ENCODE peak calls at places on chromosome 11, in ten cellular contexts. One of them, this sample, is unnamed.

GRCh38 chr11:26199341-26199740 is 132.6 kb upstream of the ANO3 start:
- DNase-seq in brain microvascular endothelial cell: peak; percentile 28
- DNase-seq in fibroblast of lung: peak; percentile 59
- DNase-seq in transverse colon: no peak
- DNase-seq in psoas muscle: no peak
- DNase-seq in ovary: no peak
- DNase-seq in foreskin fibroblast: peak; percentile 66
- DNase-seq in mucosa of descending colon: no peak
- DNase-seq in cardiac fibroblast: peak; percentile 65
- DNase-seq in PC-3: no peak
- DNase-seq in this sample: peak; percentile 71

GRCh38 chr11:14809466-14809865 is 82.6 kb downstream of the CYP2R1 start:
- DNase-seq in brain microvascular endothelial cell: no peak
- DNase-seq in fibroblast of lung: no peak
- DNase-seq in transverse colon: no peak
- DNase-seq in psoas muscle: no peak
- DNase-seq in ovary: no peak
- DNase-seq in foreskin fibroblast: peak; percentile 43
- DNase-seq in mucosa of descending colon: no peak
- DNase-seq in cardiac fibroblast: no peak
- DNase-seq in PC-3: no peak
- DNase-seq in this sample: no peak

GRCh38 chr11:12225046-12225739 is 114.8 kb downstream of the MICAL2 start:
- DNase-seq in brain microvascular endothelial cell: no peak
- DNase-seq in fibroblast of lung: no peak
- DNase-seq in transverse colon: no peak
- DNase-seq in psoas muscle: no peak
- DNase-seq in ovary: no peak
- DNase-seq in foreskin fibroblast: no peak
- DNase-seq in mucosa of descending colon: no peak
- DNase-seq in cardiac fibroblast: no peak
- DNase-seq in PC-3: no peak
- DNase-seq in this sample: no peak

GRCh38 chr11:35912883-35913614 is 30.8 kb upstream of the LDLRAD3 start:
- DNase-seq in brain microvascular endothelial cell: no peak
- DNase-seq in fibroblast of lung: no peak
- DNase-seq in transverse colon: no peak
- DNase-seq in psoas muscle: no peak
- DNase-seq in ovary: no peak
- DNase-seq in foreskin fibroblast: no peak
- DNase-seq in mucosa of descending colon: no peak
- DNase-seq in cardiac fibroblast: no peak
- DNase-seq in PC-3: no peak
- DNase-seq in this sample: no peak

GRCh38 chr11:69293819-69294505 is at the start of gene MYEOV:
- DNase-seq in brain microvascular endothelial cell: no peak
- DNase-seq in fibroblast of lung: peak; percentile 33
- DNase-seq in transverse colon: peak; percentile 81
- DNase-seq in psoas muscle: no peak
- DNase-seq in ovary: no peak
- DNase-seq in foreskin fibroblast: peak; percentile 38
- DNase-seq in mucosa of descending colon: peak; percentile 89
- DNase-seq in cardiac fibroblast: peak; percentile 55
- DNase-seq in PC-3: peak; percentile 92
- DNase-seq in this sample: peak; percentile 47

GRCh38 chr11:17277024-17277584 is 565 bp downstream of the NUCB2 start:
- DNase-seq in brain microvascular endothelial cell: peak; percentile 17
- DNase-seq in fibroblast of lung: peak; percentile 65
- DNase-seq in transverse colon: no peak
- DNase-seq in psoas muscle: no peak
- DNase-seq in ovary: no peak
- DNase-seq in foreskin fibroblast: peak; percentile 58
- DNase-seq in mucosa of descending colon: no peak
- DNase-seq in cardiac fibroblast: peak; percentile 65
- DNase-seq in PC-3: peak; percentile 48
- DNase-seq in this sample: peak; percentile 51

GRCh38 chr11:73387594-73388021 is 11.4 kb downstream of the RELT start:
- DNase-seq in brain microvascular endothelial cell: no peak
- DNase-seq in fibroblast of lung: no peak
- DNase-seq in transverse colon: no peak
- DNase-seq in psoas muscle: peak; percentile 92
- DNase-seq in ovary: no peak
- DNase-seq in foreskin fibroblast: no peak
- DNase-seq in mucosa of descending colon: peak; percentile 43
- DNase-seq in cardiac fibroblast: no peak
- DNase-seq in PC-3: no peak
- DNase-seq in this sample: peak; percentile 31

GRCh38 chr11:126061707-126062678 is 673 bp downstream of the CDON start:
- DNase-seq in brain microvascular endothelial cell: no peak
- DNase-seq in fibroblast of lung: peak; percentile 27
- DNase-seq in transverse colon: peak; percentile 31
- DNase-seq in psoas muscle: peak; percentile 65
- DNase-seq in ovary: peak; percentile 71
- DNase-seq in foreskin fibroblast: peak; percentile 43
- DNase-seq in mucosa of descending colon: peak; percentile 65
- DNase-seq in cardiac fibroblast: peak; percentile 24
- DNase-seq in PC-3: peak; percentile 79
- DNase-seq in this sample: peak; percentile 12

GRCh38 chr11:123253909-123254308 is 58.9 kb upstream of the CLMP start:
- DNase-seq in brain microvascular endothelial cell: no peak
- DNase-seq in fibroblast of lung: peak; percentile 47
- DNase-seq in transverse colon: no peak
- DNase-seq in psoas muscle: no peak
- DNase-seq in ovary: no peak
- DNase-seq in foreskin fibroblast: peak; percentile 63
- DNase-seq in mucosa of descending colon: no peak
- DNase-seq in cardiac fibroblast: no peak
- DNase-seq in PC-3: no peak
- DNase-seq in this sample: peak; percentile 21

GRCh38 chr11:43852057-43852636 is 28.5 kb upstream of the ALKBH3 start:
- DNase-seq in brain microvascular endothelial cell: peak; percentile 87
- DNase-seq in fibroblast of lung: peak; percentile 66
- DNase-seq in transverse colon: peak; percentile 34
- DNase-seq in psoas muscle: no peak
- DNase-seq in ovary: peak; percentile 48
- DNase-seq in foreskin fibroblast: peak; percentile 89
- DNase-seq in mucosa of descending colon: no peak
- DNase-seq in cardiac fibroblast: peak; percentile 87
- DNase-seq in PC-3: peak; percentile 76
- DNase-seq in this sample: peak; percentile 82

DNA sequence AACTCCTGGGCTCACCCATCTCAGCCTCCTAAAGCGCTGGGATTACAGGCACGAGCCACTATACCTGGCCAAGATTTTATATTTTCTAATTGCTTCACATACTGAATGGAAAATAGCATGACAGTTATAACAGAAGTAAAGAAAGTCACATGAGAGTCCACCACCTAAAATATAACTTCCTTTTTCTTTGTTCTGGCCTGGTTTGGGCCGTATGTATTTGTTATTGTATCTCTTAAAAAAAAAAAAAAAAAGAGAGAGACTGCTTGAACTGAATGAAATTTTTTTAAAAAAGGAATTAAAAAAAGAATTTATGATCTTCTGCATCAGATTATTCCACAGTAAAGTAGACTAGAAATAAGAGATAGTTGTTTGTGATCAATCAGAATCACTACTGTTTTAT is 86.0 kb upstream of the GRIK4 start:
- DNase-seq in brain microvascular endothelial cell: no peak
- DNase-seq in fibroblast of lung: no peak
- DNase-seq in transverse colon: no peak
- DNase-seq in psoas muscle: no peak
- DNase-seq in ovary: no peak
- DNase-seq in foreskin fibroblast: no peak
- DNase-seq in mucosa of descending colon: no peak
- DNase-seq in cardiac fibroblast: no peak
- DNase-seq in PC-3: no peak
- DNase-seq in this sample: no peak
- H3K4me3 ChIP-seq in brain microvascular endothelial cell: no peak overlapping the region
- H3K4me3 ChIP-seq in fibroblast of lung: no peak overlapping the region
- H3K4me3 ChIP-seq in transverse colon: no peak overlapping the region
- H3K4me3 ChIP-seq in psoas muscle: no peak overlapping the region
- H3K4me3 ChIP-seq in ovary: no peak overlapping the region
- H3K4me3 ChIP-seq in foreskin fibroblast: no peak overlapping the region
- H3K4me3 ChIP-seq in mucosa of descending colon: no peak overlapping the region
- H3K4me3 ChIP-seq in cardiac fibroblast: no peak overlapping the region
- H3K4me3 ChIP-seq in PC-3: no peak overlapping the region
- H3K4me3 ChIP-seq in this sample: no peak overlapping the region

DNA sequence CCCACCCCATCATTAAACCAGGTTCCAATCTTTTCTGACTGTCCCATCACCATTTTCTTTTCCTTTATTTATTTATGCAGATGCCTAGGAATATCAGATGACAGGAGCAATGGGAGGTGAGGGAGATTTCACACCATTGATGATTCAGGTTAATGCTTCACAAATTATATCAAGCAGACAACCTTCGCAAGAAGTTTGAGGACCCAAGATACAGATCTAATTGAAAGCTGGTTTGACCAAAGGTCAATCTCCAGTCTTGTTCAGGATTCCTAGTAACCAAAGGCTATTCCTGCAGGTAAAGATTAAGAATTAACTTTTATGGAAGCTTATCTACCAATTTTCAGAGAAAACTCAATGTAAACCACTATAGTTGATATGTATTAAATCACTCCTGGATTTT is 54.4 kb downstream of the SLC35F2 start:
- DNase-seq in brain microvascular endothelial cell: no peak
- DNase-seq in fibroblast of lung: no peak
- DNase-seq in transverse colon: no peak
- DNase-seq in psoas muscle: no peak
- DNase-seq in ovary: no peak
- DNase-seq in foreskin fibroblast: no peak
- DNase-seq in mucosa of descending colon: no peak
- DNase-seq in cardiac fibroblast: no peak
- DNase-seq in PC-3: no peak
- DNase-seq in this sample: no peak
- TF ChIP-seq CTCF in brain microvascular endothelial cell: no peak
- TF ChIP-seq CTCF in fibroblast of lung: no peak
- TF ChIP-seq CTCF in transverse colon: no peak
- TF ChIP-seq CTCF in psoas muscle: no peak
- TF ChIP-seq CTCF in ovary: no peak
- TF ChIP-seq CTCF in foreskin fibroblast: no peak
- TF ChIP-seq CTCF in mucosa of descending colon: no peak
- TF ChIP-seq CTCF in cardiac fibroblast: no peak
- TF ChIP-seq CTCF in PC-3: no peak
- TF ChIP-seq CTCF in this sample: no peak

GRCh38 chr11:2379471-2380174 is 2.5 kb downstream of the CD81 start:
- DNase-seq in brain microvascular endothelial cell: no peak
- DNase-seq in fibroblast of lung: no peak
- DNase-seq in transverse colon: no peak
- DNase-seq in psoas muscle: peak; percentile 55
- DNase-seq in ovary: peak; percentile 33
- DNase-seq in foreskin fibroblast: peak; percentile 42
- DNase-seq in mucosa of descending colon: peak; percentile 51
- DNase-seq in cardiac fibroblast: peak; percentile 33
- DNase-seq in PC-3: no peak
- DNase-seq in this sample: no peak
- H3K4me3 ChIP-seq in brain microvascular endothelial cell: peak overlapping the region; percentile 84
- H3K4me3 ChIP-seq in fibroblast of lung: peak overlapping the region; percentile 97
- H3K4me3 ChIP-seq in transverse colon: peak overlapping the region; percentile 99
- H3K4me3 ChIP-seq in psoas muscle: peak overlapping the region; percentile 39
- H3K4me3 ChIP-seq in ovary: peak overlapping the region; percentile 2
- H3K4me3 ChIP-seq in foreskin fibroblast: peak overlapping the region; percentile 96
- H3K4me3 ChIP-seq in mucosa of descending colon: no peak overlapping the region
- H3K4me3 ChIP-seq in cardiac fibroblast: peak overlapping the region; percentile 99
- H3K4me3 ChIP-seq in PC-3: no peak overlapping the region
- H3K4me3 ChIP-seq in this sample: peak overlapping the region; percentile 18

DNA sequence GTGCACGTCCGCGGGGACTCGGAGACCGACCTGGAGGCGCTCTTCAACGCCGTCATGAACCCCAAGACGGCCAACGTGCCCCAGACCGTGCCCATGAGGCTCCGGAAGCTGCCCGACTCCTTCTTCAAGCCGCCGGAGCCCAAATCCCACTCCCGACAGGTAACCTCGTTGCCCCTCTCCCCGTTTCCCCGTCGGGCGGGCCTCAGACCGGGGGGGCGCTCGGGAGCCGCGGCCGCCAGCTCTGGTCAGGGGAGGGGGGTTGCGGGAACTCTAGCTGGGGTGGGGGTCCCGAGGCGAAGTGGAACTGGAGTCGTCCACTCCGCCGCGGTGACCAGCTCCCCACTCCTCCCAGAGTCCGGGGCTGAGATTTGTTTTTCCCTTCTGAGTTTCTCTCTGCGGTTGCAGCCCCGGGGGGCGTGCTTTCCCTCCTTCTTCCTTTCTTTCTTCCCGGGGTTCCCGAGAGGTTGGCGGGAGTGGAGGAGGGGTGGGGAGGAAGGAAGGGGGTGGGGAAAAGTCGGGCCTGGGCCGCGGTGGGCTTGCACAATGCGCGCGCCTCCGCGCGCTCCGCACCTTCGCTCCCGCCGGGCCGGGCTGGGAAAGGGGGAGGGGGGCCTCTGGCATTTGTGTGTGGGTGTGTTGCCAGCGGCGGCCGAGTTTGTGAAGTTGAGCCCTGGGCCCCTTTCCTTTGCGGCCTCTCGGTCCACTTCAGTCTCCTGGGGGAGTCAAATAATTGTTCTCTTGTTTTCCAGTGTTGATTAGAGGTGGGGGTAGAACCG is 952 bp downstream of the YAP1 start:
- DNase-seq in brain microvascular endothelial cell: peak; percentile 80
- DNase-seq in fibroblast of lung: peak; percentile 84
- DNase-seq in transverse colon: peak; percentile 71
- DNase-seq in psoas muscle: peak; percentile 89
- DNase-seq in ovary: peak; percentile 88
- DNase-seq in foreskin fibroblast: peak; percentile 94
- DNase-seq in mucosa of descending colon: peak; percentile 77
- DNase-seq in cardiac fibroblast: peak; percentile 83
- DNase-seq in PC-3: peak; percentile 79
- DNase-seq in this sample: peak; percentile 88
- TF ChIP-seq CTCF in brain microvascular endothelial cell: peak; percentile 43
- TF ChIP-seq CTCF in fibroblast of lung: no peak
- TF ChIP-seq CTCF in transverse colon: peak; percentile 12
- TF ChIP-seq CTCF in psoas muscle: no peak
- TF ChIP-seq CTCF in ovary: no peak
- TF ChIP-seq CTCF in foreskin fibroblast: peak; percentile 19
- TF ChIP-seq CTCF in mucosa of descending colon: no peak
- TF ChIP-seq CTCF in cardiac fibroblast: peak; percentile 13
- TF ChIP-seq CTCF in PC-3: peak; percentile 58
- TF ChIP-seq CTCF in this sample: no peak